ENCODE peak calls at places on chromosome 10, in four cellular contexts. One of them, this sample, is unnamed.

GRCh38 chr10:89421018-89421476 is 6.7 kb downstream of the IFIT5 start:
- DNase-seq in LoVo: no peak
- DNase-seq in CD4-positive, CD25-positive, alpha-beta regulatory T cell: no peak
- DNase-seq in substantia nigra: no peak
- DNase-seq in this sample: no peak

GRCh38 chr10:80196270-80196949 is 8.9 kb downstream of the ANXA11 start:
- DNase-seq in CD4-positive, CD25-positive, alpha-beta regulatory T cell: peak
- DNase-seq in LoVo: peak
- DNase-seq in substantia nigra: no peak
- DNase-seq in this sample: peak

GRCh38 chr10:72108811-72109618 is 20.7 kb upstream of the SPOCK2 start:
- DNase-seq in substantia nigra: no peak
- DNase-seq in LoVo: no peak
- DNase-seq in CD4-positive, CD25-positive, alpha-beta regulatory T cell: no peak
- DNase-seq in this sample: no peak

GRCh38 chr10:75395171-75395954 is 6.2 kb downstream of the ZNF503 start:
- DNase-seq in substantia nigra: no peak
- DNase-seq in CD4-positive, CD25-positive, alpha-beta regulatory T cell: no peak
- DNase-seq in LoVo: peak
- DNase-seq in this sample: no peak

GRCh38 chr10:23368816-23369640 is 24.4 kb upstream of the C10orf67 start:
- DNase-seq in LoVo: no peak
- DNase-seq in CD4-positive, CD25-positive, alpha-beta regulatory T cell: peak
- DNase-seq in substantia nigra: no peak
- DNase-seq in this sample: no peak

GRCh38 chr10:124033887-124034218 is 59.5 kb downstream of the CHST15 start:
- DNase-seq in substantia nigra: no peak
- DNase-seq in LoVo: no peak
- DNase-seq in CD4-positive, CD25-positive, alpha-beta regulatory T cell: no peak
- DNase-seq in this sample: no peak

GRCh38 chr10:89440262-89440661 is 25.9 kb downstream of the IFIT5 start:
- DNase-seq in CD4-positive, CD25-positive, alpha-beta regulatory T cell: no peak
- DNase-seq in substantia nigra: no peak
- DNase-seq in LoVo: peak
- DNase-seq in this sample: no peak

GRCh38 chr10:101880190-101880573 is 36.6 kb upstream of the KCNIP2 start:
- DNase-seq in CD4-positive, CD25-positive, alpha-beta regulatory T cell: no peak
- DNase-seq in LoVo: no peak
- DNase-seq in substantia nigra: no peak
- DNase-seq in this sample: no peak

GRCh38 chr10:77590344-77591237 is 47.0 kb downstream of the KCNMA1 start:
- DNase-seq in CD4-positive, CD25-positive, alpha-beta regulatory T cell: no peak
- DNase-seq in LoVo: no peak
- DNase-seq in substantia nigra: no peak
- DNase-seq in this sample: no peak

GRCh38 chr10:20858292-20859124 is 38.6 kb downstream of the NEBL start:
- DNase-seq in CD4-positive, CD25-positive, alpha-beta regulatory T cell: no peak
- DNase-seq in LoVo: peak
- DNase-seq in substantia nigra: no peak
- DNase-seq in this sample: no peak

GRCh38 chr10:48938990-48939536 is 577 bp downstream of the LRRC18 start:
- DNase-seq in LoVo: no peak
- DNase-seq in substantia nigra: no peak
- DNase-seq in CD4-positive, CD25-positive, alpha-beta regulatory T cell: no peak
- DNase-seq in this sample: no peak

GRCh38 chr10:77943086-77943901 is 16.7 kb upstream of the DLG5 start:
- DNase-seq in LoVo: no peak
- DNase-seq in substantia nigra: no peak
- DNase-seq in CD4-positive, CD25-positive, alpha-beta regulatory T cell: no peak
- DNase-seq in this sample: peak

GRCh38 chr10:57249615-57250281 is 888.7 kb upstream of the ZWINT start:
- DNase-seq in substantia nigra: no peak
- DNase-seq in LoVo: no peak
- DNase-seq in CD4-positive, CD25-positive, alpha-beta regulatory T cell: no peak
- DNase-seq in this sample: no peak

GRCh38 chr10:34967411-34967880 is 122.7 kb downstream of the CUL2 start:
- DNase-seq in LoVo: no peak
- DNase-seq in CD4-positive, CD25-positive, alpha-beta regulatory T cell: no peak
- DNase-seq in substantia nigra: peak
- DNase-seq in this sample: no peak

GRCh38 chr10:49304137-49304536 is 5.2 kb downstream of the C10orf71 start:
- DNase-seq in CD4-positive, CD25-positive, alpha-beta regulatory T cell: no peak
- DNase-seq in substantia nigra: no peak
- DNase-seq in LoVo: no peak
- DNase-seq in this sample: no peak

GRCh38 chr10:92790449-92790848 is 57.9 kb upstream of the EXOC6 start:
- DNase-seq in LoVo: no peak
- DNase-seq in CD4-positive, CD25-positive, alpha-beta regulatory T cell: no peak
- DNase-seq in substantia nigra: no peak
- DNase-seq in this sample: no peak

GRCh38 chr10:128894641-128895040 is 572.4 kb upstream of the MGMT start:
- DNase-seq in LoVo: no peak
- DNase-seq in CD4-positive, CD25-positive, alpha-beta regulatory T cell: no peak
- DNase-seq in substantia nigra: no peak
- DNase-seq in this sample: no peak

GRCh38 chr10:80579370-80579769 is 41.7 kb downstream of the SH2D4B start:
- DNase-seq in substantia nigra: no peak
- DNase-seq in LoVo: no peak
- DNase-seq in CD4-positive, CD25-positive, alpha-beta regulatory T cell: no peak
- DNase-seq in this sample: no peak

GRCh38 chr10:79244841-79245504 is 102.3 kb upstream of the PPIF start:
- DNase-seq in LoVo: no peak
- DNase-seq in CD4-positive, CD25-positive, alpha-beta regulatory T cell: no peak
- DNase-seq in substantia nigra: no peak
- DNase-seq in this sample: no peak

GRCh38 chr10:124722812-124723783 is 21.1 kb downstream of the FAM53B start:
- DNase-seq in substantia nigra: no peak
- DNase-seq in CD4-positive, CD25-positive, alpha-beta regulatory T cell: peak
- DNase-seq in LoVo: no peak
- DNase-seq in this sample: no peak

GRCh38 chr10:26554246-26554645 is 116.1 kb downstream of the APBB1IP start:
- DNase-seq in substantia nigra: no peak
- DNase-seq in LoVo: no peak
- DNase-seq in CD4-positive, CD25-positive, alpha-beta regulatory T cell: no peak
- DNase-seq in this sample: no peak

GRCh38 chr10:124719213-124719851 is 24.8 kb downstream of the FAM53B start:
- DNase-seq in substantia nigra: peak
- DNase-seq in LoVo: peak
- DNase-seq in CD4-positive, CD25-positive, alpha-beta regulatory T cell: peak
- DNase-seq in this sample: peak

GRCh38 chr10:132844069-132844809 is 58.3 kb upstream of the NKX6-2 start:
- DNase-seq in LoVo: no peak
- DNase-seq in CD4-positive, CD25-positive, alpha-beta regulatory T cell: no peak
- DNase-seq in substantia nigra: no peak
- DNase-seq in this sample: no peak

GRCh38 chr10:78215645-78216044 is 182.0 kb downstream of the RPS24 start:
- DNase-seq in substantia nigra: peak
- DNase-seq in LoVo: no peak
- DNase-seq in CD4-positive, CD25-positive, alpha-beta regulatory T cell: no peak
- DNase-seq in this sample: peak

GRCh38 chr10:104081998-104082397 is 3.7 kb downstream of the COL17A1 start:
- DNase-seq in LoVo: no peak
- DNase-seq in substantia nigra: no peak
- DNase-seq in CD4-positive, CD25-positive, alpha-beta regulatory T cell: no peak
- DNase-seq in this sample: no peak

GRCh38 chr10:43823237-43823605 is 174.5 kb upstream of the ZNF32 start:
- DNase-seq in substantia nigra: no peak
- DNase-seq in CD4-positive, CD25-positive, alpha-beta regulatory T cell: no peak
- DNase-seq in LoVo: no peak
- DNase-seq in this sample: no peak

GRCh38 chr10:60490013-60490412 is 100.3 kb upstream of the ANK3 start:
- DNase-seq in substantia nigra: no peak
- DNase-seq in CD4-positive, CD25-positive, alpha-beta regulatory T cell: no peak
- DNase-seq in LoVo: no peak
- DNase-seq in this sample: peak

GRCh38 chr10:1379601-1380000 is 323.4 kb downstream of the WDR37 start:
- DNase-seq in CD4-positive, CD25-positive, alpha-beta regulatory T cell: no peak
- DNase-seq in substantia nigra: no peak
- DNase-seq in LoVo: no peak
- DNase-seq in this sample: no peak

GRCh38 chr10:64760371-64760770 is 1239.2 kb downstream of the REEP3 start:
- DNase-seq in substantia nigra: no peak
- DNase-seq in LoVo: no peak
- DNase-seq in CD4-positive, CD25-positive, alpha-beta regulatory T cell: no peak
- DNase-seq in this sample: peak

GRCh38 chr10:123038782-123039631 is 30.2 kb downstream of the ACADSB start:
- DNase-seq in CD4-positive, CD25-positive, alpha-beta regulatory T cell: no peak
- DNase-seq in LoVo: no peak
- DNase-seq in substantia nigra: no peak
- DNase-seq in this sample: no peak

GRCh38 chr10:103574116-103575061 is 80.9 kb downstream of the NEURL1 start:
- DNase-seq in CD4-positive, CD25-positive, alpha-beta regulatory T cell: no peak
- DNase-seq in LoVo: no peak
- DNase-seq in substantia nigra: no peak
- DNase-seq in this sample: no peak

GRCh38 chr10:126110434-126110833 is 214.1 kb downstream of the FANK1 start:
- DNase-seq in CD4-positive, CD25-positive, alpha-beta regulatory T cell: no peak
- DNase-seq in LoVo: no peak
- DNase-seq in substantia nigra: no peak
- DNase-seq in this sample: no peak

GRCh38 chr10:116278832-116279231 is 5.8 kb upstream of the GFRA1 start:
- DNase-seq in LoVo: no peak
- DNase-seq in CD4-positive, CD25-positive, alpha-beta regulatory T cell: no peak
- DNase-seq in substantia nigra: no peak
- DNase-seq in this sample: no peak

GRCh38 chr10:93821051-93821772 is 63.5 kb downstream of the LGI1 start:
- DNase-seq in LoVo: peak
- DNase-seq in CD4-positive, CD25-positive, alpha-beta regulatory T cell: peak
- DNase-seq in substantia nigra: no peak
- DNase-seq in this sample: no peak